ENCODE peak calls at places on chromosomes 3 and 15, in ten cellular contexts. V, E, F, J, C, H, U, S, Y and W are unnamed samples.

GRCh38 chr3:69791111-69791510 is 51.8 kb downstream of the MITF start:
- DNase-seq in U (no peak), S (peak), H (no peak), C (no peak), E (no peak), J (peak), Y (peak), V (no peak), F (no peak), W (no peak)

GRCh38 chr3:62686916-62687315 is 188.3 kb downstream of the CADPS start:
- DNase-seq in U (no peak), J (no peak), F (no peak), Y (no peak), S (no peak), H (no peak), C (no peak), V (no peak), E (no peak), W (no peak)

GRCh38 chr3:7734456-7734855 is 767.2 kb upstream of the LMCD1 start:
- DNase-seq in V (no peak), S (no peak), C (no peak), U (no peak), F (no peak), E (no peak), H (no peak), J (no peak), Y (no peak), W (no peak)

GRCh38 chr3:15579071-15579470 is 22.3 kb downstream of the HACL1 start:
- DNase-seq in Y (peak), J (no peak), H (no peak), U (no peak), E (no peak), C (no peak), F (no peak), S (no peak), V (no peak), W (no peak)

GRCh38 chr3:5635746-5636145 is 448.2 kb downstream of the EDEM1 start:
- DNase-seq in E (no peak), U (no peak), J (no peak), S (no peak), Y (no peak), H (no peak), V (no peak), F (no peak), C (no peak), W (no peak)

GRCh38 chr3:194109192-194109863 is 26.6 kb upstream of the HES1 start:
- DNase-seq in J (no peak), C (no peak), H (no peak), V (no peak), S (no peak), F (no peak), E (no peak), Y (no peak), U (no peak), W (no peak)

GRCh38 chr3:120681506-120682038 is 467 bp downstream of the HGD start:
- DNase-seq in H (no peak), F (no peak), S (no peak), V (no peak), E (no peak), U (no peak), J (no peak), Y (no peak), C (no peak), W (no peak)

GRCh38 chr3:33681667-33682066 is 36.4 kb downstream of the CLASP2 start:
- DNase-seq in S (no peak), F (no peak), C (no peak), H (no peak), U (no peak), J (no peak), V (no peak), Y (no peak), E (no peak), W (no peak)

GRCh38 chr3:183260167-183260904 is 7.3 kb downstream of the B3GNT5 start:
- DNase-seq in F (no peak), H (no peak), J (no peak), C (no peak), Y (no peak), V (no peak), U (no peak), E (no peak), S (no peak), W (no peak)

GRCh38 chr3:13713396-13713795 is 164.5 kb downstream of the FBLN2 start:
- DNase-seq in E (no peak), H (no peak), Y (no peak), F (no peak), S (no peak), V (no peak), U (no peak), C (no peak), J (no peak), W (no peak)

GRCh38 chr3:195150194-195151118 is 120.5 kb downstream of the XXYLT1 start:
- DNase-seq in U (peak), F (no peak), S (peak), C (peak), J (peak), E (peak), V (peak), Y (no peak), H (peak), W (no peak)

GRCh38 chr15:40338041-40338657 is 2.6 kb downstream of the CCDC9B start:
- DNase-seq in C (peak), V (peak), H (peak), F (peak), S (peak), U (peak), J (peak), Y (peak), E (no peak), W (peak)

GRCh38 chr3:117277816-117278215 is 568.2 kb downstream of the TUSC7 start:
- DNase-seq in F (no peak), Y (no peak), J (no peak), H (no peak), S (no peak), V (no peak), U (no peak), E (no peak), C (no peak), W (no peak)